ENCODE peak calls at places on chromosomes 7 and 10, in nine cellular contexts. C, M, Y, W, X, V, I, B and T are unnamed samples.

GRCh38 chr10:29530112-29530976 is 104.4 kb downstream of the SVIL start:
- DNase-seq in C (no peak), M (no peak), Y (no peak), W (no peak), X (no peak), V (no peak), I (no peak), B (no peak), T (no peak)

GRCh38 chr7:93902777-93903423 is 3.5 kb upstream of the GNGT1 start:
- DNase-seq in C (no peak), M (no peak), Y (no peak), W (no peak), X (no peak), V (peak), I (peak), B (peak), T (peak)

GRCh38 chr7:85828654-85829053 is 641.8 kb upstream of the SEMA3D start:
- DNase-seq in C (no peak), M (no peak), Y (no peak), W (no peak), X (no peak), V (no peak), I (no peak), B (no peak), T (peak)

GRCh38 chr7:34320412-34320811 is 337.6 kb upstream of the NPSR1 start:
- DNase-seq in C (no peak), M (no peak), Y (no peak), W (no peak), X (no peak), V (no peak), I (no peak), B (no peak), T (no peak)

GRCh38 chr10:49359349-49360231 is 36.3 kb downstream of the DRGX start:
- DNase-seq in C (no peak), M (no peak), Y (no peak), W (peak), X (no peak), V (no peak), I (peak), B (no peak), T (peak)

GRCh38 chr7:77629797-77630196 is 66.5 kb upstream of the RSBN1L start:
- DNase-seq in C (no peak), M (no peak), Y (no peak), W (no peak), X (no peak), V (no peak), I (no peak), B (no peak), T (no peak)

GRCh38 chr10:104736006-104736405 is 94.9 kb downstream of the SORCS3 start:
- DNase-seq in C (no peak), M (no peak), Y (no peak), W (no peak), X (no peak), V (no peak), I (no peak), B (no peak), T (no peak)

GRCh38 chr10:44647877-44648542 is 263.1 kb upstream of the CXCL12 start:
- DNase-seq in C (no peak), M (no peak), Y (no peak), W (no peak), X (peak), V (no peak), I (no peak), B (no peak), T (peak)